ENCODE peak calls at places on chromosomes 16 and 17, in nine cellular contexts. One of them, this sample, is unnamed.

GRCh38 chr16:27752241-27752640 is 202.3 kb downstream of the KATNIP start:
- DNase-seq in kidney epithelial cell: no peak
- DNase-seq in neuronal stem cell: no peak
- DNase-seq in lung: no peak
- DNase-seq in esophagus muscularis mucosa: no peak
- DNase-seq in transverse colon: no peak
- DNase-seq in CD8-positive, alpha-beta memory T cell: no peak
- DNase-seq in CD4-positive, CD25-positive, alpha-beta regulatory T cell: no peak
- DNase-seq in mesenchymal stem cell: no peak
- DNase-seq in this sample: no peak

GRCh38 chr17:50963139-50963538 is 97.0 kb upstream of the TOB1 start:
- DNase-seq in kidney epithelial cell: no peak
- DNase-seq in CD8-positive, alpha-beta memory T cell: no peak
- DNase-seq in esophagus muscularis mucosa: no peak
- DNase-seq in transverse colon: no peak
- DNase-seq in CD4-positive, CD25-positive, alpha-beta regulatory T cell: no peak
- DNase-seq in neuronal stem cell: no peak
- DNase-seq in lung: no peak
- DNase-seq in mesenchymal stem cell: no peak
- DNase-seq in this sample: no peak

GRCh38 chr16:5412721-5413120 is 315.1 kb upstream of the EEF2KMT start:
- DNase-seq in neuronal stem cell: no peak
- DNase-seq in transverse colon: no peak
- DNase-seq in CD8-positive, alpha-beta memory T cell: no peak
- DNase-seq in kidney epithelial cell: no peak
- DNase-seq in esophagus muscularis mucosa: no peak
- DNase-seq in mesenchymal stem cell: no peak
- DNase-seq in lung: no peak
- DNase-seq in CD4-positive, CD25-positive, alpha-beta regulatory T cell: no peak
- DNase-seq in this sample: no peak

GRCh38 chr17:68840073-68840472 is 115.1 kb downstream of the ABCA8 start:
- DNase-seq in transverse colon: no peak
- DNase-seq in CD4-positive, CD25-positive, alpha-beta regulatory T cell: no peak
- DNase-seq in CD8-positive, alpha-beta memory T cell: no peak
- DNase-seq in lung: no peak
- DNase-seq in neuronal stem cell: no peak
- DNase-seq in kidney epithelial cell: no peak
- DNase-seq in esophagus muscularis mucosa: no peak
- DNase-seq in mesenchymal stem cell: no peak
- DNase-seq in this sample: no peak

GRCh38 chr17:47692137-47692894 is 1.6 kb upstream of the TBKBP1 start:
- DNase-seq in CD4-positive, CD25-positive, alpha-beta regulatory T cell: no peak
- DNase-seq in transverse colon: no peak
- DNase-seq in CD8-positive, alpha-beta memory T cell: no peak
- DNase-seq in neuronal stem cell: no peak
- DNase-seq in lung: no peak
- DNase-seq in kidney epithelial cell: no peak
- DNase-seq in mesenchymal stem cell: no peak
- DNase-seq in esophagus muscularis mucosa: no peak
- DNase-seq in this sample: no peak

GRCh38 chr17:73592531-73592961 is 51.7 kb downstream of the SDK2 start:
- DNase-seq in transverse colon: no peak
- DNase-seq in neuronal stem cell: no peak
- DNase-seq in CD8-positive, alpha-beta memory T cell: no peak
- DNase-seq in esophagus muscularis mucosa: no peak
- DNase-seq in kidney epithelial cell: no peak
- DNase-seq in CD4-positive, CD25-positive, alpha-beta regulatory T cell: no peak
- DNase-seq in lung: no peak
- DNase-seq in mesenchymal stem cell: no peak
- DNase-seq in this sample: peak; percentile 27

GRCh38 chr16:15682105-15682570 is 32.1 kb downstream of the NDE1 start:
- DNase-seq in esophagus muscularis mucosa: no peak
- DNase-seq in CD4-positive, CD25-positive, alpha-beta regulatory T cell: peak; percentile 9
- DNase-seq in mesenchymal stem cell: peak; percentile 94
- DNase-seq in lung: no peak
- DNase-seq in transverse colon: peak; percentile 21
- DNase-seq in kidney epithelial cell: peak; percentile 42
- DNase-seq in neuronal stem cell: peak; percentile 11
- DNase-seq in CD8-positive, alpha-beta memory T cell: no peak
- DNase-seq in this sample: no peak

GRCh38 chr17:70636517-70637133 is 467.3 kb downstream of the KCNJ2 start:
- DNase-seq in esophagus muscularis mucosa: no peak
- DNase-seq in mesenchymal stem cell: peak; percentile 58
- DNase-seq in kidney epithelial cell: no peak
- DNase-seq in CD4-positive, CD25-positive, alpha-beta regulatory T cell: no peak
- DNase-seq in CD8-positive, alpha-beta memory T cell: no peak
- DNase-seq in transverse colon: no peak
- DNase-seq in neuronal stem cell: peak; percentile 40
- DNase-seq in lung: no peak
- DNase-seq in this sample: peak; percentile 1

GRCh38 chr16:47197536-47198179 is 53.9 kb upstream of the NETO2 start:
- DNase-seq in kidney epithelial cell: no peak
- DNase-seq in mesenchymal stem cell: no peak
- DNase-seq in CD4-positive, CD25-positive, alpha-beta regulatory T cell: no peak
- DNase-seq in lung: no peak
- DNase-seq in transverse colon: no peak
- DNase-seq in CD8-positive, alpha-beta memory T cell: no peak
- DNase-seq in neuronal stem cell: no peak
- DNase-seq in esophagus muscularis mucosa: no peak
- DNase-seq in this sample: no peak

GRCh38 chr16:89045181-89045815 is 48.4 kb upstream of the ACSF3 start:
- DNase-seq in lung: no peak
- DNase-seq in transverse colon: no peak
- DNase-seq in esophagus muscularis mucosa: no peak
- DNase-seq in CD4-positive, CD25-positive, alpha-beta regulatory T cell: no peak
- DNase-seq in kidney epithelial cell: no peak
- DNase-seq in CD8-positive, alpha-beta memory T cell: no peak
- DNase-seq in mesenchymal stem cell: no peak
- DNase-seq in neuronal stem cell: no peak
- DNase-seq in this sample: no peak

GRCh38 chr17:40065041-40065770 is 2.4 kb downstream of the THRA start:
- DNase-seq in neuronal stem cell: no peak
- DNase-seq in mesenchymal stem cell: peak; percentile 58
- DNase-seq in CD8-positive, alpha-beta memory T cell: no peak
- DNase-seq in CD4-positive, CD25-positive, alpha-beta regulatory T cell: no peak
- DNase-seq in kidney epithelial cell: no peak
- DNase-seq in esophagus muscularis mucosa: no peak
- DNase-seq in lung: no peak
- DNase-seq in transverse colon: no peak
- DNase-seq in this sample: no peak

GRCh38 chr16:17295948-17296347 is 174.8 kb downstream of the XYLT1 start:
- DNase-seq in mesenchymal stem cell: no peak
- DNase-seq in transverse colon: no peak
- DNase-seq in neuronal stem cell: no peak
- DNase-seq in lung: no peak
- DNase-seq in kidney epithelial cell: no peak
- DNase-seq in CD8-positive, alpha-beta memory T cell: no peak
- DNase-seq in CD4-positive, CD25-positive, alpha-beta regulatory T cell: no peak
- DNase-seq in esophagus muscularis mucosa: no peak
- DNase-seq in this sample: no peak

GRCh38 chr17:67253379-67253778 is 8.4 kb upstream of the HELZ start:
- DNase-seq in CD8-positive, alpha-beta memory T cell: no peak
- DNase-seq in transverse colon: no peak
- DNase-seq in kidney epithelial cell: no peak
- DNase-seq in esophagus muscularis mucosa: no peak
- DNase-seq in lung: no peak
- DNase-seq in mesenchymal stem cell: peak; percentile 32
- DNase-seq in neuronal stem cell: no peak
- DNase-seq in CD4-positive, CD25-positive, alpha-beta regulatory T cell: no peak
- DNase-seq in this sample: no peak

GRCh38 chr17:81701288-81702071 is 1.7 kb upstream of the MRPL12 start:
- DNase-seq in transverse colon: no peak
- DNase-seq in CD4-positive, CD25-positive, alpha-beta regulatory T cell: no peak
- DNase-seq in CD8-positive, alpha-beta memory T cell: no peak
- DNase-seq in kidney epithelial cell: no peak
- DNase-seq in neuronal stem cell: no peak
- DNase-seq in lung: no peak
- DNase-seq in mesenchymal stem cell: peak; percentile 29
- DNase-seq in esophagus muscularis mucosa: no peak
- DNase-seq in this sample: no peak

GRCh38 chr17:36845916-36846315 is 91.4 kb upstream of the LHX1 start:
- DNase-seq in lung: no peak
- DNase-seq in esophagus muscularis mucosa: no peak
- DNase-seq in kidney epithelial cell: no peak
- DNase-seq in CD4-positive, CD25-positive, alpha-beta regulatory T cell: no peak
- DNase-seq in transverse colon: no peak
- DNase-seq in neuronal stem cell: no peak
- DNase-seq in mesenchymal stem cell: no peak
- DNase-seq in CD8-positive, alpha-beta memory T cell: no peak
- DNase-seq in this sample: no peak
- H3K27me3 ChIP-seq in lung: no peaks in the 10 kb centered on the region
- H3K27me3 ChIP-seq in esophagus muscularis mucosa: no peaks in the 10 kb centered on the region
- H3K27me3 ChIP-seq in kidney epithelial cell: no peaks in the 10 kb centered on the region
- H3K27me3 ChIP-seq in CD4-positive, CD25-positive, alpha-beta regulatory T cell: no peaks in the 10 kb centered on the region
- H3K27me3 ChIP-seq in transverse colon: peaks cover 45% of the 10 kb centered on the region
- H3K27me3 ChIP-seq in neuronal stem cell: no peaks in the 10 kb centered on the region
- H3K27me3 ChIP-seq in mesenchymal stem cell: peaks cover 8% of the 10 kb centered on the region
- H3K27me3 ChIP-seq in CD8-positive, alpha-beta memory T cell: no peaks in the 10 kb centered on the region
- H3K27me3 ChIP-seq in this sample: no peaks in the 10 kb centered on the region

GRCh38 chr17:79226037-79226436 is 151.4 kb downstream of the ENGASE start:
- DNase-seq in CD4-positive, CD25-positive, alpha-beta regulatory T cell: no peak
- DNase-seq in CD8-positive, alpha-beta memory T cell: no peak
- DNase-seq in mesenchymal stem cell: no peak
- DNase-seq in transverse colon: no peak
- DNase-seq in kidney epithelial cell: no peak
- DNase-seq in esophagus muscularis mucosa: no peak
- DNase-seq in neuronal stem cell: no peak
- DNase-seq in lung: no peak
- DNase-seq in this sample: no peak
- H3K36me3 ChIP-seq in CD4-positive, CD25-positive, alpha-beta regulatory T cell: no peaks in the 10 kb centered on the region
- H3K36me3 ChIP-seq in CD8-positive, alpha-beta memory T cell: no peaks in the 10 kb centered on the region
- H3K36me3 ChIP-seq in mesenchymal stem cell: no peaks in the 10 kb centered on the region
- H3K36me3 ChIP-seq in transverse colon: no peaks in the 10 kb centered on the region
- H3K36me3 ChIP-seq in kidney epithelial cell: no peaks in the 10 kb centered on the region
- H3K36me3 ChIP-seq in esophagus muscularis mucosa: no peaks in the 10 kb centered on the region
- H3K36me3 ChIP-seq in neuronal stem cell: no peaks in the 10 kb centered on the region
- H3K36me3 ChIP-seq in lung: no peaks in the 10 kb centered on the region
- H3K36me3 ChIP-seq in this sample: no peaks in the 10 kb centered on the region

DNA sequence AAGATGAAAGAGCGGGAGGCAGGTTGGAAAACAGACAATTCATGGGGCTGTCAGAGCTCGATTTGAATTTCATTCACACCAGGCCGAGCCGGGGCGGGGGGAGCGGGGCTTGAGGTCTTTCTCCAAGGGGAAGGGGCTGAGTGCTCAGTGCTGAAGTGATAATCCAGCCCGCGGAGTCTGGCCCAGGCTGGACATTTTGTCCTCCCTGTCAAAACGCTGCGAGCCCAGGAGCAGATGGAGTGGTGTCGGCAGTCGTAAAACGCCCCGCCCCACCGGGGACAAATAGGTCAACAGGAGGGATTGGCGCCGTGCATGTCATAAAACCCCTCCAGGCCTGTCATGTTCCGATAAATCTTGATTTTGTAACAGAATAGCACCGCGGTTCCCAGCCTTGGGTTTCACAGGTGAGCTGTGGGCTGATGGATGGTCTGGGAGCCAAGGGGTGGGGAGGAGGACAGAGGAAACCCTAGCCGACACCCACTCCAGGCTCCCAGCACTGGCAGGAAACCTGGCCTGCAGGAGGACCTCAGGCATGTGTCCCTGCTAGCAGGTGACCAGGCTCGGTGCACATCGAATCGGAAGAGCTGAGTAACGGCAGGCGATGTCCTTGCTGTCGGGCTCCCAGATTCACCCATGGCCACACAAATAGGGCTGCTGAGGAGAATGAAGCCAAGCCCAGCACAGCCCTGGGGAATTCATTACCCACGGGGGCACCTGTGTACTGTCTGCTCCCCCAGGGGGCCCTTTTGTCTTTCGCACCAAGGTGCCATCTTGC is 341.4 kb downstream of the FOXL1 start:
- DNase-seq in neuronal stem cell: no peak
- DNase-seq in esophagus muscularis mucosa: no peak
- DNase-seq in kidney epithelial cell: no peak
- DNase-seq in mesenchymal stem cell: no peak
- DNase-seq in lung: no peak
- DNase-seq in transverse colon: no peak
- DNase-seq in CD4-positive, CD25-positive, alpha-beta regulatory T cell: no peak
- DNase-seq in CD8-positive, alpha-beta memory T cell: no peak
- DNase-seq in this sample: no peak
- H3K27me3 ChIP-seq in neuronal stem cell: no peaks in the 10 kb centered on the region
- H3K27me3 ChIP-seq in esophagus muscularis mucosa: no peaks in the 10 kb centered on the region
- H3K27me3 ChIP-seq in kidney epithelial cell: peaks cover 6% of the 10 kb centered on the region
- H3K27me3 ChIP-seq in mesenchymal stem cell: no peaks in the 10 kb centered on the region
- H3K27me3 ChIP-seq in lung: no peaks in the 10 kb centered on the region
- H3K27me3 ChIP-seq in transverse colon: peaks cover 28% of the 10 kb centered on the region
- H3K27me3 ChIP-seq in CD4-positive, CD25-positive, alpha-beta regulatory T cell: peaks cover under 1% of the 10 kb centered on the region
- H3K27me3 ChIP-seq in CD8-positive, alpha-beta memory T cell: no peaks in the 10 kb centered on the region
- H3K27me3 ChIP-seq in this sample: no peaks in the 10 kb centered on the region

GRCh38 chr16:1170076-1170418 is 17.1 kb downstream of the CACNA1H start:
- DNase-seq in esophagus muscularis mucosa: no peak
- DNase-seq in CD4-positive, CD25-positive, alpha-beta regulatory T cell: no peak
- DNase-seq in neuronal stem cell: no peak
- DNase-seq in CD8-positive, alpha-beta memory T cell: no peak
- DNase-seq in mesenchymal stem cell: no peak
- DNase-seq in transverse colon: no peak
- DNase-seq in lung: no peak
- DNase-seq in kidney epithelial cell: no peak
- DNase-seq in this sample: no peak

GRCh38 chr16:1169285-1170075 is 16.6 kb downstream of the CACNA1H start:
- DNase-seq in mesenchymal stem cell: peak; percentile 12
- DNase-seq in transverse colon: peak; percentile 27
- DNase-seq in esophagus muscularis mucosa: no peak
- DNase-seq in kidney epithelial cell: no peak
- DNase-seq in CD4-positive, CD25-positive, alpha-beta regulatory T cell: no peak
- DNase-seq in CD8-positive, alpha-beta memory T cell: no peak
- DNase-seq in neuronal stem cell: no peak
- DNase-seq in lung: no peak
- DNase-seq in this sample: no peak

GRCh38 chr16:1171001-1171400 is 18.1 kb downstream of the CACNA1H start:
- DNase-seq in transverse colon: no peak
- DNase-seq in CD8-positive, alpha-beta memory T cell: no peak
- DNase-seq in lung: no peak
- DNase-seq in kidney epithelial cell: no peak
- DNase-seq in CD4-positive, CD25-positive, alpha-beta regulatory T cell: no peak
- DNase-seq in neuronal stem cell: no peak
- DNase-seq in esophagus muscularis mucosa: no peak
- DNase-seq in mesenchymal stem cell: no peak
- DNase-seq in this sample: no peak

GRCh38 chr16:1167276-1168107 is 14.6 kb downstream of the CACNA1H start:
- DNase-seq in mesenchymal stem cell: no peak
- DNase-seq in CD8-positive, alpha-beta memory T cell: no peak
- DNase-seq in CD4-positive, CD25-positive, alpha-beta regulatory T cell: no peak
- DNase-seq in kidney epithelial cell: no peak
- DNase-seq in neuronal stem cell: peak; percentile 76
- DNase-seq in transverse colon: no peak
- DNase-seq in esophagus muscularis mucosa: no peak
- DNase-seq in lung: peak; percentile 34
- DNase-seq in this sample: no peak

DNA sequence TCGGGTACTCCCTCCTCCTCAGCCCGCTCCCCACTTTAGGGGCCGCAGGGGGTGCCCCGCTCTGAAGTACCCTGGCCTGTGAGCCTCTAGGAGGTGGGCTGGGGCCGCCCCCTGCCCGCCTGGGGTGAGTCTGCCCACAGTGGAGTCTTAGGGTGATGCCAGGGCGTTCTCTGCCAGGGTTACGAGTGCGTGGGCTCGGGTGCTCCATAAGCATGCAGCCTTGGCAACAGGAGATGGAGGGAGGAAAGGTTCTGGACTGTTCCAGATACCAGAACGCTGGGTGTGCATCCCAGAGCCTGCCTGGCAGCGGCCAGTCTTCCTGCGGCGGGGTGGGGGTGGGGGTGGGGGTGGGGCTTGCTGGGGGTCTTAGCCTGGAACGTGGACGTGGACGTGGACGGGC is 15.9 kb downstream of the CACNA1H start:
- DNase-seq in kidney epithelial cell: no peak
- DNase-seq in neuronal stem cell: no peak
- DNase-seq in transverse colon: no peak
- DNase-seq in lung: no peak
- DNase-seq in CD4-positive, CD25-positive, alpha-beta regulatory T cell: no peak
- DNase-seq in esophagus muscularis mucosa: no peak
- DNase-seq in CD8-positive, alpha-beta memory T cell: no peak
- DNase-seq in mesenchymal stem cell: no peak
- DNase-seq in this sample: no peak
- H3K36me3 ChIP-seq in kidney epithelial cell: no peaks in the 10 kb centered on the region
- H3K36me3 ChIP-seq in neuronal stem cell: no peaks in the 10 kb centered on the region
- H3K36me3 ChIP-seq in transverse colon: no peaks in the 10 kb centered on the region
- H3K36me3 ChIP-seq in lung: no peaks in the 10 kb centered on the region
- H3K36me3 ChIP-seq in CD4-positive, CD25-positive, alpha-beta regulatory T cell: no peaks in the 10 kb centered on the region
- H3K36me3 ChIP-seq in esophagus muscularis mucosa: no peaks in the 10 kb centered on the region
- H3K36me3 ChIP-seq in CD8-positive, alpha-beta memory T cell: no peaks in the 10 kb centered on the region
- H3K36me3 ChIP-seq in mesenchymal stem cell: no peaks in the 10 kb centered on the region
- H3K36me3 ChIP-seq in this sample: no peaks in the 10 kb centered on the region

This sample was measured in naive thymus-derived CD4-positive, alpha-beta T cell.